ENCODE peak calls at places on chromosome 3, in six cellular contexts. L, E, S, Z, K and N are unnamed samples.

GRCh38 chr3:122395582-122395981 is 11.6 kb downstream of the FAM162A start:
- DNase-seq in L (no peak), E (no peak), S (no peak), Z (no peak), K (no peak), N (no peak)

GRCh38 chr3:81490541-81491288 is 270.7 kb downstream of the GBE1 start:
- DNase-seq in L (peak), E (peak), S (peak), Z (peak), K (peak), N (peak)

GRCh38 chr3:49173116-49173791 is 1.9 kb downstream of the KLHDC8B start:
- DNase-seq in L (no peak), E (peak), S (no peak), Z (peak), K (peak), N (no peak)

GRCh38 chr3:164479406-164479805 is 598.9 kb downstream of the SI start:
- DNase-seq in L (no peak), E (no peak), S (no peak), Z (no peak), K (no peak), N (no peak)

GRCh38 chr3:190288836-190289235 is 33.4 kb downstream of the CLDN1 start:
- DNase-seq in L (no peak), E (no peak), S (no peak), Z (no peak), K (no peak), N (no peak)

GRCh38 chr3:64267774-64268604 is 42.7 kb upstream of the PRICKLE2 start:
- DNase-seq in L (peak), E (peak), S (peak), Z (peak), K (peak), N (peak)

GRCh38 chr3:126616931-126617330 is 38.0 kb downstream of the TXNRD3 start:
- DNase-seq in L (no peak), E (no peak), S (no peak), Z (no peak), K (no peak), N (no peak)

GRCh38 chr3:134340362-134340997 is 33.8 kb downstream of the AMOTL2 start:
- DNase-seq in L (no peak), E (no peak), S (no peak), Z (no peak), K (no peak), N (no peak)

GRCh38 chr3:55978953-55979352 is 489.3 kb downstream of the ERC2 start:
- DNase-seq in L (no peak), E (no peak), S (no peak), Z (no peak), K (no peak), N (no peak)

GRCh38 chr3:46491089-46492070 is 6.4 kb upstream of the RTP3 start:
- DNase-seq in L (peak), E (peak), S (no peak), Z (no peak), K (no peak), N (no peak)

GRCh38 chr3:185401319-185401955 is 38.5 kb downstream of the MAP3K13 start:
- DNase-seq in L (no peak), E (no peak), S (no peak), Z (no peak), K (no peak), N (peak)

GRCh38 chr3:140440446-140440845 is 237.4 kb upstream of the TRIM42 start:
- DNase-seq in L (no peak), E (no peak), S (no peak), Z (no peak), K (no peak), N (no peak)

GRCh38 chr3:188034989-188035388 is 119.0 kb upstream of the LPP start:
- DNase-seq in L (no peak), E (no peak), S (no peak), Z (no peak), K (no peak), N (no peak)

GRCh38 chr3:179179979-179180758 is 32.0 kb downstream of the PIK3CA start:
- DNase-seq in L (no peak), E (no peak), S (no peak), Z (no peak), K (no peak), N (no peak)

GRCh38 chr3:157532529-157533297 is 29.5 kb upstream of the VEPH1 start:
- DNase-seq in L (no peak), E (no peak), S (no peak), Z (no peak), K (peak), N (no peak)

GRCh38 chr3:130276203-130276803 is 69.2 kb upstream of the COL6A5 start:
- DNase-seq in L (no peak), E (no peak), S (no peak), Z (no peak), K (peak), N (no peak)

GRCh38 chr3:45583021-45583851 is 11.3 kb upstream of the LIMD1 start:
- DNase-seq in L (no peak), E (peak), S (peak), Z (peak), K (no peak), N (no peak)

DNA sequence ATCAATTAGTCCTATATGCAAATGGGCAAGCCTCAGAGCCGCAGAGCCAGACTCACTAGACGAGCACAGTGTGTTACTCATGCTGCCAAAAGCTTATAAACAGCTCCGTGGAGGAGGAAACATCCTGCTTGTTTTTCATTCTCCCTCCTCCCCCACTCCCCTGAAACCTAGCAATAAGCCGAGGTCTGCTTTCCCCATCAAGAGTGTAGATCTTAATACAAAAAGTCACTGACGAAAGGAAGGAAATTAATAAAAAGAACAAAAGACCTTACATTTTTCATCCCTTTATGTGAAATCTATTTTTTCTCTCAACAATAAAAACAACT is 88.5 kb downstream of the XXYLT1 start:
- DNase-seq in L (no peak), E (no peak), S (no peak), Z (no peak), K (no peak), N (no peak)
- TF ChIP-seq CTCF in L (no peak), E (no peak), S (no peak), Z (no peak), K (no peak), N (no peak)

DNA sequence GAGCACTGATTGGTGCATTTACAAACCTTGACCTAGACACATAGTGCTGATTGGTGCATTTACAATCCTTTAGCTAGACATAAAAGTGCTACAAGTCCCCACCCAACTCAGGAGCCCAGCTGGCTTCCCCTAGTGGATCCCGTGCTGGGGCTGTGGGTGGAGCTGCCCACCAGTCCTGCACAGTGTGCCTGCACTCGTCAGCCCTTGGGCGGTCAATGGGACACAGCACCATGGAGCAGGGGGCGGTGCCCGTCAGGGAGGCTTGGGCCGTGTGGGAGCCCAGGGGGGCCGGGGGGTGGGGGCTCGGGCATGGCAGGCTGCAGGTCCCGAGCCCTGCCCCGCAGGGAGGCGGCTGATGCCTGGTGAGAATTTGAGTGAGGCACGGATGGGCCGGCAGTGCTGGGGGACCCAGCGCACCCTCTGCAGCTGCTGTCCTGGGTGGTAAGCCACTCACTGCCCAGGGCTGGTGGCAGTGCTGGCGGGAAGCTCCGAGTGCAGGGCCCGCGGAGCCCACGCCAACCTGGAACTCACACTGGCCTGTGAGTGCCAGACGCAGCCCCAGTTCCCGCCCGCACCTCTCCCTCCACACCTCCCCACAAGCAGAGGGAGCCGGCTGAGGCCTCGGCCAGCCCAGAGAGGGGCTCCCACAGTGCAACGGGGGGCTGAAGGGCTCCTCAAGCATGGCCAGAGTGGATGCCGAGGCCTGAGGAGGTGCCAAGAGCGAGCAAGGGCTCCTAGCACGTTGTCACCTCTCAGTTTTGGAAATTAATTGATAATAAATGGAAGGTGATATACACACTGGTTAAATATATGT is 207.7 kb downstream of the RAP2B start:
- DNase-seq in L (no peak), E (no peak), S (no peak), Z (no peak), K (no peak), N (no peak)
- H3K27ac ChIP-seq in L (no peak), E (no peak), S (no peak), Z (no peak), K (no peak), N (no peak)

GRCh38 chr3:195662-196061 is 901 bp upstream of the CHL1 start:
- DNase-seq in L (no peak), E (no peak), S (no peak), Z (no peak), K (no peak), N (no peak)
- TF ChIP-seq CTCF in L (no peak), E (no peak), S (no peak), Z (no peak), K (no peak), N (no peak)

GRCh38 chr3:50316657-50317242 is 5.8 kb downstream of the HYAL2 start:
- DNase-seq in L (no peak), E (no peak), S (no peak), Z (no peak), K (peak), N (no peak)
- H3K27ac ChIP-seq in L (peak), E (peak), S (peak), Z (peak), K (peak), N (peak)

DNA sequence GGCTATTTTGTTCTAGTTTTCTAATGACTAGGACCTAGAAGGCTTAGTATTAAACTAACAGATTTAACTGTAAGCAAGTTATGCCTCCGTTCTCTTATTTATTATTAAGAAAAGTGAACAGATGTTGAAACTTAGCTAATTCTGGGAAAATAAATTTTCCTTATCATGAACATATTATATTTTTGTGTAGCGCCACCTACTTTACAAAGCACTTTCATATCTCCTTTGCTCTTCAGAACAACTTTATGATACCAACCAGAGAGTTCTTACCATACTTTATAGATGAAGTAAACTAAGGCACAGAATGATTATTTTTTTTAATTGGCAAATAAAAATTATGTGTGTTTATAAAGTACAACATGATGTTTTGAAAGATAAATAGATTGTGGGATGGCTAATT is 59.4 kb downstream of the NME9 start:
- DNase-seq in L (no peak), E (no peak), S (no peak), Z (no peak), K (no peak), N (no peak)
- TF ChIP-seq CTCF in L (no peak), E (no peak), S (no peak), Z (no peak), K (no peak), N (no peak)

GRCh38 chr3:71128951-71129350 is 454.6 kb downstream of the FOXP1 start:
- DNase-seq in L (no peak), E (no peak), S (no peak), Z (no peak), K (no peak), N (no peak)
- H3K27ac ChIP-seq in L (peak), E (peak), S (peak), Z (peak), K (peak), N (peak)

GRCh38 chr3:53229171-53229570 is 26.7 kb downstream of the TKT start:
- DNase-seq in L (no peak), E (no peak), S (no peak), Z (no peak), K (no peak), N (no peak)

GRCh38 chr3:53230789-53231188 is 25.0 kb downstream of the TKT start:
- DNase-seq in L (no peak), E (no peak), S (no peak), Z (no peak), K (no peak), N (no peak)

GRCh38 chr3:53229606-53230005 is 26.2 kb downstream of the TKT start:
- DNase-seq in L (no peak), E (no peak), S (no peak), Z (no peak), K (no peak), N (no peak)

GRCh38 chr3:53231532-53232511 is 24.0 kb downstream of the TKT start:
- DNase-seq in L (no peak), E (no peak), S (no peak), Z (no peak), K (no peak), N (no peak)

DNA sequence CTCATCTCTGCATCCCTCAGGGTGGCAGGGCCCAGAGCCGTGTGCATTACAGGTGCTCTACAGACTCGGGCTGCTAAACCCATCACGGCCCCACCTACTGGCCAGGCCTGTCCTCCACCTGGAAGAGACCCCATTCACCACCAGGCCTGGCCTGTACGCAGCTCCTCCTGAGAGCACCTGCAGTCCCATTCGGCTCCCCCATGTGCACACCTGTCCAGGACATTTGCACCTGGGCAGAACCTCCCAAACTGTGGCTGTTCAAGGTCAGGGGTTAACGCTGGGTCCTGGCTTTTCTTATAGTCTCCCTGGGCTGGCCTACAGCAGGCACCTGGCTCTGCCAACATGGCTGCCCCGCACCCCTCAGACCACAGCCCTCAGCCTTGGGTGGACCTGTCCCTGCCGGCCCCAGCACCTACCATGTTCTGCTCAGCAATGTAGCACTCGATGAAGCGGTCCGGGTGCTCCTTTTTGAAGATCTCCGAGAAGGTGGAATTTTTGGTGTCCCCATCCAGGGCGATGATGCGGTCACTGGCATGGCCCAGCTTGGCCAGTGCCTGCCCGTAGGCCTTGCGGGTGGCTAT is 25.7 kb downstream of the TKT start:
- DNase-seq in L (no peak), E (no peak), S (no peak), Z (no peak), K (no peak), N (no peak)
- TF ChIP-seq CTCF in L (no peak), E (no peak), S (no peak), Z (no peak), K (no peak), N (no peak)

DNA sequence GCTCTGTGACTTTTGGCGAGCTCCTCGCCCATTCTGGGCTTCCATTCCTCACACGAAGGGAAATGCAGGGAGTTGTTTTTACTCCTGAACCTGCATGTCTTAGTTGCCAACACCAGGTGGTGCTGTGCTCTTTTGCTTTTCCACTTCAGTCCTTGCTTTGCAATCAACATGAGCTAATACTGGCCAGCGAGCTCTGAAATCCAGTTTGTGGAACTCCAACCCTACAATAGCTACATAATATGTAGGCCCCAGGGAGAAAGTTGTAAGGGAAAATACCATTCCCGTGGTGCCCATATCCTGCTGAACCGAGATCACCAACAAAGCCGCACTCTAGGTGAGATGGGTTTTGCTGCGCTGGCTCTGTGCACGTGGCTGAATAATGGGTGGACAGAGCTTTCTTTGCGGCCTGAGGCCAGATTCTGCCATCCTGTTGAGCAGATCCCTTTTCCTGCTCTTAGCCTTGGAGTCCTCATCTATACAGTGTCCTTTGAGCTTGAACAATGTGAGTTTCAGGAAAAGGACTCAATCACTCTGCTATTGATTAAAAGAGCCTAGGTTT is 25.0 kb downstream of the LSM3 start:
- DNase-seq in L (no peak), E (peak), S (peak), Z (no peak), K (peak), N (no peak)
- H3K27ac ChIP-seq in L (no peak), E (no peak), S (peak), Z (no peak), K (peak), N (peak)